ENCODE peak calls at places on chromosomes 7 and 10, in eight cellular contexts. One of them, this sample, is unnamed.

GRCh38 chr7:25262586-25262985 is 34.3 kb upstream of the NPVF start:
- DNase-seq in chondrocyte: no peak
- DNase-seq in activated naive CD8-positive, alpha-beta T cell treated with anti-CD3 and anti-CD28 coated beads, Interleukin-2, amount 10 ng/mL, durations not matched to agents 7 days and 5 days: no peak
- DNase-seq in hepatic stellate cell: no peak
- DNase-seq in activated gamma-delta T cell treated with Interleukin-2 at 50 U/mL for 16 hours: no peak
- DNase-seq in NCI-H1694: no peak
- DNase-seq in Right ventricle myocardium superior: no peak
- DNase-seq in AG04450: no peak
- DNase-seq in this sample: peak

GRCh38 chr7:158259141-158259540 is 328.5 kb downstream of the PTPRN2 start:
- DNase-seq in Right ventricle myocardium superior: no peak
- DNase-seq in activated gamma-delta T cell treated with Interleukin-2 at 50 U/mL for 16 hours: no peak
- DNase-seq in activated naive CD8-positive, alpha-beta T cell treated with anti-CD3 and anti-CD28 coated beads, Interleukin-2, amount 10 ng/mL, durations not matched to agents 7 days and 5 days: no peak
- DNase-seq in NCI-H1694: no peak
- DNase-seq in chondrocyte: no peak
- DNase-seq in hepatic stellate cell: no peak
- DNase-seq in AG04450: no peak
- DNase-seq in this sample: no peak

GRCh38 chr7:2173184-2173827 is 59.4 kb downstream of the MAD1L1 start:
- DNase-seq in Right ventricle myocardium superior: no peak
- DNase-seq in AG04450: no peak
- DNase-seq in activated naive CD8-positive, alpha-beta T cell treated with anti-CD3 and anti-CD28 coated beads, Interleukin-2, amount 10 ng/mL, durations not matched to agents 7 days and 5 days: no peak
- DNase-seq in chondrocyte: no peak
- DNase-seq in NCI-H1694: no peak
- DNase-seq in activated gamma-delta T cell treated with Interleukin-2 at 50 U/mL for 16 hours: no peak
- DNase-seq in hepatic stellate cell: no peak
- DNase-seq in this sample: no peak

GRCh38 chr7:105976868-105977267 is 13.8 kb downstream of the CDHR3 start:
- DNase-seq in AG04450: no peak
- DNase-seq in activated naive CD8-positive, alpha-beta T cell treated with anti-CD3 and anti-CD28 coated beads, Interleukin-2, amount 10 ng/mL, durations not matched to agents 7 days and 5 days: no peak
- DNase-seq in hepatic stellate cell: no peak
- DNase-seq in NCI-H1694: no peak
- DNase-seq in Right ventricle myocardium superior: no peak
- DNase-seq in activated gamma-delta T cell treated with Interleukin-2 at 50 U/mL for 16 hours: no peak
- DNase-seq in chondrocyte: no peak
- DNase-seq in this sample: no peak

GRCh38 chr10:7577206-7577978 is 89.4 kb downstream of the ITIH5 start:
- DNase-seq in hepatic stellate cell: no peak
- DNase-seq in Right ventricle myocardium superior: no peak
- DNase-seq in activated gamma-delta T cell treated with Interleukin-2 at 50 U/mL for 16 hours: no peak
- DNase-seq in activated naive CD8-positive, alpha-beta T cell treated with anti-CD3 and anti-CD28 coated beads, Interleukin-2, amount 10 ng/mL, durations not matched to agents 7 days and 5 days: no peak
- DNase-seq in NCI-H1694: no peak
- DNase-seq in chondrocyte: no peak
- DNase-seq in AG04450: no peak
- DNase-seq in this sample: no peak

GRCh38 chr10:133196936-133197758 is 32.9 kb upstream of the UTF1 start:
- DNase-seq in activated naive CD8-positive, alpha-beta T cell treated with anti-CD3 and anti-CD28 coated beads, Interleukin-2, amount 10 ng/mL, durations not matched to agents 7 days and 5 days: no peak
- DNase-seq in AG04450: no peak
- DNase-seq in NCI-H1694: no peak
- DNase-seq in Right ventricle myocardium superior: no peak
- DNase-seq in chondrocyte: peak
- DNase-seq in activated gamma-delta T cell treated with Interleukin-2 at 50 U/mL for 16 hours: no peak
- DNase-seq in hepatic stellate cell: no peak
- DNase-seq in this sample: no peak

GRCh38 chr7:50598455-50599343 is 33.5 kb upstream of the DDC start:
- DNase-seq in Right ventricle myocardium superior: no peak
- DNase-seq in AG04450: no peak
- DNase-seq in hepatic stellate cell: no peak
- DNase-seq in chondrocyte: no peak
- DNase-seq in NCI-H1694: no peak
- DNase-seq in activated naive CD8-positive, alpha-beta T cell treated with anti-CD3 and anti-CD28 coated beads, Interleukin-2, amount 10 ng/mL, durations not matched to agents 7 days and 5 days: no peak
- DNase-seq in activated gamma-delta T cell treated with Interleukin-2 at 50 U/mL for 16 hours: no peak
- DNase-seq in this sample: no peak

GRCh38 chr7:39073432-39073831 is 95.7 kb downstream of the POU6F2 start:
- DNase-seq in chondrocyte: no peak
- DNase-seq in hepatic stellate cell: no peak
- DNase-seq in Right ventricle myocardium superior: no peak
- DNase-seq in activated gamma-delta T cell treated with Interleukin-2 at 50 U/mL for 16 hours: no peak
- DNase-seq in NCI-H1694: no peak
- DNase-seq in AG04450: no peak
- DNase-seq in activated naive CD8-positive, alpha-beta T cell treated with anti-CD3 and anti-CD28 coated beads, Interleukin-2, amount 10 ng/mL, durations not matched to agents 7 days and 5 days: no peak
- DNase-seq in this sample: peak

GRCh38 chr7:16357921-16358320 is 63.4 kb downstream of the CRPPA start:
- DNase-seq in Right ventricle myocardium superior: no peak
- DNase-seq in activated gamma-delta T cell treated with Interleukin-2 at 50 U/mL for 16 hours: no peak
- DNase-seq in AG04450: no peak
- DNase-seq in chondrocyte: no peak
- DNase-seq in hepatic stellate cell: no peak
- DNase-seq in activated naive CD8-positive, alpha-beta T cell treated with anti-CD3 and anti-CD28 coated beads, Interleukin-2, amount 10 ng/mL, durations not matched to agents 7 days and 5 days: no peak
- DNase-seq in NCI-H1694: peak
- DNase-seq in this sample: no peak

GRCh38 chr7:3112499-3113134 is 69.0 kb upstream of the CARD11 start:
- DNase-seq in activated naive CD8-positive, alpha-beta T cell treated with anti-CD3 and anti-CD28 coated beads, Interleukin-2, amount 10 ng/mL, durations not matched to agents 7 days and 5 days: peak
- DNase-seq in AG04450: no peak
- DNase-seq in Right ventricle myocardium superior: no peak
- DNase-seq in NCI-H1694: no peak
- DNase-seq in activated gamma-delta T cell treated with Interleukin-2 at 50 U/mL for 16 hours: peak
- DNase-seq in chondrocyte: no peak
- DNase-seq in hepatic stellate cell: no peak
- DNase-seq in this sample: no peak

GRCh38 chr7:108015740-108016139 is 12.8 kb upstream of the LAMB1 start:
- DNase-seq in Right ventricle myocardium superior: no peak
- DNase-seq in activated gamma-delta T cell treated with Interleukin-2 at 50 U/mL for 16 hours: no peak
- DNase-seq in chondrocyte: no peak
- DNase-seq in activated naive CD8-positive, alpha-beta T cell treated with anti-CD3 and anti-CD28 coated beads, Interleukin-2, amount 10 ng/mL, durations not matched to agents 7 days and 5 days: no peak
- DNase-seq in NCI-H1694: no peak
- DNase-seq in AG04450: no peak
- DNase-seq in hepatic stellate cell: no peak
- DNase-seq in this sample: no peak

GRCh38 chr7:116631676-116632075 is 40.3 kb upstream of the MET start:
- DNase-seq in Right ventricle myocardium superior: no peak
- DNase-seq in NCI-H1694: no peak
- DNase-seq in activated gamma-delta T cell treated with Interleukin-2 at 50 U/mL for 16 hours: no peak
- DNase-seq in activated naive CD8-positive, alpha-beta T cell treated with anti-CD3 and anti-CD28 coated beads, Interleukin-2, amount 10 ng/mL, durations not matched to agents 7 days and 5 days: no peak
- DNase-seq in chondrocyte: no peak
- DNase-seq in AG04450: no peak
- DNase-seq in hepatic stellate cell: no peak
- DNase-seq in this sample: no peak

GRCh38 chr7:2541291-2542010 is 13.9 kb downstream of the BRAT1 start:
- DNase-seq in activated naive CD8-positive, alpha-beta T cell treated with anti-CD3 and anti-CD28 coated beads, Interleukin-2, amount 10 ng/mL, durations not matched to agents 7 days and 5 days: no peak
- DNase-seq in chondrocyte: peak
- DNase-seq in hepatic stellate cell: no peak
- DNase-seq in activated gamma-delta T cell treated with Interleukin-2 at 50 U/mL for 16 hours: no peak
- DNase-seq in NCI-H1694: no peak
- DNase-seq in Right ventricle myocardium superior: peak
- DNase-seq in AG04450: no peak
- DNase-seq in this sample: no peak

GRCh38 chr7:154817224-154817896 is 185.6 kb downstream of the PAXIP1 start:
- DNase-seq in NCI-H1694: no peak
- DNase-seq in activated gamma-delta T cell treated with Interleukin-2 at 50 U/mL for 16 hours: no peak
- DNase-seq in activated naive CD8-positive, alpha-beta T cell treated with anti-CD3 and anti-CD28 coated beads, Interleukin-2, amount 10 ng/mL, durations not matched to agents 7 days and 5 days: no peak
- DNase-seq in Right ventricle myocardium superior: no peak
- DNase-seq in AG04450: no peak
- DNase-seq in chondrocyte: no peak
- DNase-seq in hepatic stellate cell: no peak
- DNase-seq in this sample: no peak

GRCh38 chr10:101231092-101231491 is 1.8 kb upstream of the LBX1 start:
- DNase-seq in activated naive CD8-positive, alpha-beta T cell treated with anti-CD3 and anti-CD28 coated beads, Interleukin-2, amount 10 ng/mL, durations not matched to agents 7 days and 5 days: no peak
- DNase-seq in AG04450: no peak
- DNase-seq in hepatic stellate cell: no peak
- DNase-seq in Right ventricle myocardium superior: no peak
- DNase-seq in chondrocyte: no peak
- DNase-seq in activated gamma-delta T cell treated with Interleukin-2 at 50 U/mL for 16 hours: no peak
- DNase-seq in NCI-H1694: no peak
- DNase-seq in this sample: no peak

GRCh38 chr10:101939273-101939635 is 95.7 kb upstream of the KCNIP2 start:
- DNase-seq in chondrocyte: no peak
- DNase-seq in hepatic stellate cell: peak
- DNase-seq in activated gamma-delta T cell treated with Interleukin-2 at 50 U/mL for 16 hours: no peak
- DNase-seq in activated naive CD8-positive, alpha-beta T cell treated with anti-CD3 and anti-CD28 coated beads, Interleukin-2, amount 10 ng/mL, durations not matched to agents 7 days and 5 days: no peak
- DNase-seq in Right ventricle myocardium superior: no peak
- DNase-seq in NCI-H1694: no peak
- DNase-seq in AG04450: peak
- DNase-seq in this sample: peak

GRCh38 chr7:107693396-107693795 is 32.8 kb downstream of the SLC26A4 start:
- DNase-seq in chondrocyte: no peak
- DNase-seq in NCI-H1694: no peak
- DNase-seq in AG04450: no peak
- DNase-seq in activated naive CD8-positive, alpha-beta T cell treated with anti-CD3 and anti-CD28 coated beads, Interleukin-2, amount 10 ng/mL, durations not matched to agents 7 days and 5 days: no peak
- DNase-seq in hepatic stellate cell: no peak
- DNase-seq in Right ventricle myocardium superior: no peak
- DNase-seq in activated gamma-delta T cell treated with Interleukin-2 at 50 U/mL for 16 hours: no peak
- DNase-seq in this sample: no peak

GRCh38 chr10:9342865-9343450 is 1288.5 kb downstream of the GATA3 start:
- DNase-seq in AG04450: peak
- DNase-seq in NCI-H1694: peak
- DNase-seq in activated gamma-delta T cell treated with Interleukin-2 at 50 U/mL for 16 hours: no peak
- DNase-seq in chondrocyte: no peak
- DNase-seq in activated naive CD8-positive, alpha-beta T cell treated with anti-CD3 and anti-CD28 coated beads, Interleukin-2, amount 10 ng/mL, durations not matched to agents 7 days and 5 days: no peak
- DNase-seq in Right ventricle myocardium superior: no peak
- DNase-seq in hepatic stellate cell: peak
- DNase-seq in this sample: peak

GRCh38 chr7:23106491-23106800 is 861 bp downstream of the KLHL7 start:
- DNase-seq in activated naive CD8-positive, alpha-beta T cell treated with anti-CD3 and anti-CD28 coated beads, Interleukin-2, amount 10 ng/mL, durations not matched to agents 7 days and 5 days: no peak
- DNase-seq in NCI-H1694: peak
- DNase-seq in Right ventricle myocardium superior: no peak
- DNase-seq in AG04450: no peak
- DNase-seq in hepatic stellate cell: no peak
- DNase-seq in activated gamma-delta T cell treated with Interleukin-2 at 50 U/mL for 16 hours: no peak
- DNase-seq in chondrocyte: no peak
- DNase-seq in this sample: no peak

GRCh38 chr10:59606551-59606961 is 103.1 kb downstream of the SLC16A9 start:
- DNase-seq in AG04450: no peak
- DNase-seq in activated gamma-delta T cell treated with Interleukin-2 at 50 U/mL for 16 hours: no peak
- DNase-seq in chondrocyte: no peak
- DNase-seq in Right ventricle myocardium superior: no peak
- DNase-seq in activated naive CD8-positive, alpha-beta T cell treated with anti-CD3 and anti-CD28 coated beads, Interleukin-2, amount 10 ng/mL, durations not matched to agents 7 days and 5 days: no peak
- DNase-seq in NCI-H1694: peak
- DNase-seq in hepatic stellate cell: no peak
- DNase-seq in this sample: no peak

GRCh38 chr10:80414126-80414898 is 6.0 kb downstream of the PRXL2A start:
- DNase-seq in AG04450: peak
- DNase-seq in NCI-H1694: peak
- DNase-seq in activated gamma-delta T cell treated with Interleukin-2 at 50 U/mL for 16 hours: no peak
- DNase-seq in activated naive CD8-positive, alpha-beta T cell treated with anti-CD3 and anti-CD28 coated beads, Interleukin-2, amount 10 ng/mL, durations not matched to agents 7 days and 5 days: no peak
- DNase-seq in chondrocyte: no peak
- DNase-seq in hepatic stellate cell: no peak
- DNase-seq in Right ventricle myocardium superior: no peak
- DNase-seq in this sample: no peak

GRCh38 chr10:55311823-55312431 is 510.9 kb upstream of the PCDH15 start:
- DNase-seq in NCI-H1694: no peak
- DNase-seq in hepatic stellate cell: no peak
- DNase-seq in Right ventricle myocardium superior: no peak
- DNase-seq in activated naive CD8-positive, alpha-beta T cell treated with anti-CD3 and anti-CD28 coated beads, Interleukin-2, amount 10 ng/mL, durations not matched to agents 7 days and 5 days: no peak
- DNase-seq in chondrocyte: no peak
- DNase-seq in activated gamma-delta T cell treated with Interleukin-2 at 50 U/mL for 16 hours: no peak
- DNase-seq in AG04450: no peak
- DNase-seq in this sample: no peak

GRCh38 chr7:157140118-157140905 is 1.6 kb downstream of the UBE3C start:
- DNase-seq in chondrocyte: no peak
- DNase-seq in activated naive CD8-positive, alpha-beta T cell treated with anti-CD3 and anti-CD28 coated beads, Interleukin-2, amount 10 ng/mL, durations not matched to agents 7 days and 5 days: no peak
- DNase-seq in activated gamma-delta T cell treated with Interleukin-2 at 50 U/mL for 16 hours: no peak
- DNase-seq in NCI-H1694: no peak
- DNase-seq in hepatic stellate cell: no peak
- DNase-seq in Right ventricle myocardium superior: no peak
- DNase-seq in AG04450: no peak
- DNase-seq in this sample: no peak

GRCh38 chr10:44809652-44810051 is 101.5 kb upstream of the TMEM72 start:
- DNase-seq in AG04450: no peak
- DNase-seq in activated naive CD8-positive, alpha-beta T cell treated with anti-CD3 and anti-CD28 coated beads, Interleukin-2, amount 10 ng/mL, durations not matched to agents 7 days and 5 days: no peak
- DNase-seq in activated gamma-delta T cell treated with Interleukin-2 at 50 U/mL for 16 hours: no peak
- DNase-seq in hepatic stellate cell: no peak
- DNase-seq in Right ventricle myocardium superior: no peak
- DNase-seq in chondrocyte: no peak
- DNase-seq in NCI-H1694: no peak
- DNase-seq in this sample: no peak